ENCODE peak calls at places on chromosomes 13 and 19, in six cellular contexts. N is upper lobe of left lung, G is A549, K is Peyer's patch, P is uterus, R is tibial nerve. A is an unnamed sample.

GRCh38 chr19:23070353-23070781 is 46.5 kb upstream of the ZNF730 start:
- DNase-seq in N (peak; percentile 49), G (no peak), K (no peak), P (peak; percentile 52), R (no peak), A (no peak)

GRCh38 chr13:51793570-51794273 is 10.2 kb downstream of the DHRS12 start:
- DNase-seq in N (no peak), G (no peak), K (peak; percentile 77), P (no peak), R (no peak), A (peak; percentile 21)

GRCh38 chr13:70864731-70865130 is 756.5 kb upstream of the KLHL1 start:
- DNase-seq in N (no peak), G (no peak), K (no peak), P (no peak), R (no peak), A (no peak)

GRCh38 chr19:58552655-58553054 is 2.2 kb downstream of the CHMP2A start:
- DNase-seq in N (no peak), G (no peak), K (no peak), P (no peak), R (no peak), A (no peak)

GRCh38 chr19:28603453-28603852 is 609.5 kb downstream of the UQCRFS1 start:
- DNase-seq in N (no peak), G (no peak), K (no peak), P (no peak), R (no peak), A (no peak)

GRCh38 chr19:58317481-58318072 is 9.2 kb upstream of the ZSCAN22 start:
- DNase-seq in N (no peak), G (no peak), K (no peak), P (no peak), R (no peak), A (no peak)

GRCh38 chr19:1273263-1274041 is 1.9 kb upstream of the FAM174C start:
- DNase-seq in N (peak; percentile 75), G (no peak), K (no peak), P (no peak), R (no peak), A (no peak)

GRCh38 chr19:17671906-17672305 is 16.2 kb downstream of the UNC13A start:
- DNase-seq in N (no peak), G (no peak), K (no peak), P (no peak), R (no peak), A (no peak)

GRCh38 chr19:4609878-4610511 is 29.3 kb upstream of the TNFAIP8L1 start:
- DNase-seq in N (peak; percentile 77), G (no peak), K (no peak), P (no peak), R (no peak), A (no peak)

GRCh38 chr13:60591348-60591747 is 194.3 kb downstream of the TDRD3 start:
- DNase-seq in N (no peak), G (no peak), K (no peak), P (no peak), R (no peak), A (peak; percentile 12)

GRCh38 chr13:44147648-44148047 is 226.0 kb upstream of the SERP2 start:
- DNase-seq in N (no peak), G (no peak), K (no peak), P (no peak), R (no peak), A (no peak)

GRCh38 chr19:11115895-11116446 is 26.7 kb downstream of the LDLR start:
- DNase-seq in N (no peak), G (no peak), K (no peak), P (peak; percentile 51), R (no peak), A (no peak)

GRCh38 chr13:106916329-106916728 is 348.4 kb upstream of the ARGLU1 start:
- DNase-seq in N (no peak), G (no peak), K (no peak), P (no peak), R (no peak), A (no peak)

GRCh38 chr13:78649997-78650724 is 8.8 kb downstream of the OBI1 start:
- DNase-seq in N (no peak), G (no peak), K (no peak), P (no peak), R (no peak), A (no peak)

GRCh38 chr13:93450761-93451160 is 224.2 kb downstream of the GPC6 start:
- DNase-seq in N (no peak), G (no peak), K (no peak), P (no peak), R (no peak), A (no peak)

GRCh38 chr19:8304841-8305621 is 3.1 kb downstream of the CD320 start:
- DNase-seq in N (peak; percentile 81), G (no peak), K (peak; percentile 47), P (peak; percentile 17), R (peak; percentile 10), A (no peak)

GRCh38 chr19:38276942-38277517 is 12.7 kb downstream of the SPINT2 start:
- DNase-seq in N (no peak), G (no peak), K (no peak), P (no peak), R (no peak), A (no peak)

GRCh38 chr13:39684531-39685137 is 29.2 kb downstream of the COG6 start:
- DNase-seq in N (peak; percentile 10), G (peak; percentile 3), K (no peak), P (no peak), R (no peak), A (no peak)

GRCh38 chr19:29420482-29421185 is 105.2 kb upstream of the VSTM2B start:
- DNase-seq in N (no peak), G (no peak), K (no peak), P (no peak), R (no peak), A (no peak)

GRCh38 chr19:28067882-28068281 is 1145.1 kb downstream of the UQCRFS1 start:
- DNase-seq in N (no peak), G (no peak), K (no peak), P (no peak), R (no peak), A (no peak)

GRCh38 chr13:65999441-65999840 is 1230.7 kb downstream of the PCDH9 start:
- DNase-seq in N (no peak), G (no peak), K (no peak), P (no peak), R (no peak), A (no peak)

GRCh38 chr13:94947965-94948371 is 235.6 kb upstream of the SOX21 start:
- DNase-seq in N (no peak), G (no peak), K (no peak), P (no peak), R (no peak), A (no peak)

GRCh38 chr19:56538761-56539263 is at the start of gene ZFP28:
- DNase-seq in N (peak; percentile 96), G (no peak), K (peak; percentile 89), P (peak; percentile 76), R (peak; percentile 53), A (peak; percentile 89)

GRCh38 chr13:107534548-107534947 is 680.8 kb downstream of the LIG4 start:
- DNase-seq in N (no peak), G (no peak), K (no peak), P (no peak), R (no peak), A (no peak)

GRCh38 chr19:53037101-53038097 is 7.1 kb upstream of the ERVV-2 start:
- DNase-seq in N (peak; percentile 82), G (no peak), K (no peak), P (no peak), R (no peak), A (no peak)

GRCh38 chr13:44866512-44866911 is 122.8 kb downstream of the NUFIP1 start:
- DNase-seq in N (no peak), G (no peak), K (no peak), P (no peak), R (no peak), A (no peak)

GRCh38 chr19:49766007-49766937 is 529 bp upstream of the AP2A1 start:
- DNase-seq in N (peak; percentile 99), G (peak; percentile 100), K (peak; percentile 100), P (peak; percentile 99), R (peak; percentile 99), A (peak; percentile 99)
- TF ChIP-seq POLR2A in N (peak; percentile 82), G (peak; percentile 84), K (peak; percentile 82), P (peak; percentile 94), R (peak; percentile 89), A (peak; percentile 63)

GRCh38 chr19:40576585-40577451 is at the start of gene SHKBP1:
- DNase-seq in N (peak; percentile 93), G (peak; percentile 100), K (peak; percentile 98), P (peak; percentile 97), R (peak; percentile 89), A (peak; percentile 99)
- TF ChIP-seq POLR2A in N (peak; percentile 87), G (peak; percentile 45), K (peak; percentile 67), P (peak; percentile 46), R (peak; percentile 46), A (no peak)

DNA sequence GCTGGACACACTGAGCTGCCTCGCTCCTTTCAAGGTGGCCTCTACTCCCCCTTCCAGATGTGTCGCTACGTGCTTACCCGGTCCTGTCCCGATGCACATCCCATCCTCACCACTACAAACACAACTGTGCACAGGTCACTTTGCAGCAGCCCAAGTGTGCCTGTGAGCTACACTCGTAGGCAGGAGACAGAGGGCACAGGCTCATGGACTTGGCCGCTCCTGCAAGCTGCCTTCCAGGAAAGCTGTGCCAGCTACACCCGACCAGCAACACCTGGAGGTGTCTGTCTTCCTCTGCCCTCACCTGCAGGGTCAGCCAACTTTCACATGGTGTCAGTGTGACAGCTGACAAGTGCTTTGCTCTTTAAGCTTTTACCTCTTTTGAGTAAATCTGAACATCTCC is 15.4 kb downstream of the CARS2 start:
- DNase-seq in N (no peak), G (no peak), K (no peak), P (no peak), R (no peak), A (no peak)
- TF ChIP-seq POLR2A in N (no peak), G (no peak), K (no peak), P (no peak), R (no peak), A (no peak)

DNA sequence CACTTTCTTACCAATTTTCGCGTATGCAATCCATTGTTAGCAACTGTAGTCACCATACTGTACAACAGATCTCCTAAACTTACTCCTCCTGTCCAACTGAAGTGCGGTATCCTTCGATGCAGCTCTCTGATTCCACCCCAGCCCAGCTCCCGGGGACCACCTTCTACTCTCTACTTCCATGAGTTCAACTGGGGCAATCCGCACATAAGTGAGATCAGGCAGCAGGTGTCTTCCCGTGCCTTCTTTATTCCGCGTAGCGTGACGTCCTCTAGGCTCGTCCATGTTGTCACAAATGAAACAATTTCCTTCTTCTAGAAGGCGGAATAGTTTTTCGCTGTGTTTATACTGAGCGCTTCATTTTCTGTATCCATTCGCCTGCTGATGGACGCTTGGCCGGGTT is 8.4 kb downstream of the LILRB1 start:
- DNase-seq in N (no peak), G (no peak), K (no peak), P (no peak), R (no peak), A (no peak)
- TF ChIP-seq POLR2A in N (no peak), G (no peak), K (no peak), P (no peak), R (no peak), A (no peak)

GRCh38 chr19:44735011-44735410 is 13.5 kb upstream of the BCL3 start:
- DNase-seq in N (no peak), G (no peak), K (no peak), P (no peak), R (no peak), A (no peak)
- TF ChIP-seq POLR2A in N (no peak), G (no peak), K (no peak), P (no peak), R (no peak), A (no peak)